ENCODE peak calls at places on chromosome 3, in six cellular contexts. One of them, this sample, is unnamed.

GRCh38 chr3:32835049-32835371 is 17.2 kb downstream of the TRIM71 start:
- DNase-seq in iPS DF 6.9: no peak
- DNase-seq in endodermal cell: no peak
- DNase-seq in PC-3: no peak
- DNase-seq in psoas muscle: no peak
- DNase-seq in WERI-Rb-1: no peak
- DNase-seq in this sample: no peak

GRCh38 chr3:154584041-154584440 is 154.1 kb upstream of the GPR149 start:
- DNase-seq in iPS DF 6.9: peak; percentile 9
- DNase-seq in PC-3: peak; percentile 7
- DNase-seq in WERI-Rb-1: no peak
- DNase-seq in endodermal cell: peak; percentile 54
- DNase-seq in psoas muscle: no peak
- DNase-seq in this sample: no peak

GRCh38 chr3:46059432-46059831 is 32.1 kb upstream of the XCR1 start:
- DNase-seq in WERI-Rb-1: no peak
- DNase-seq in psoas muscle: no peak
- DNase-seq in PC-3: no peak
- DNase-seq in iPS DF 6.9: no peak
- DNase-seq in endodermal cell: no peak
- DNase-seq in this sample: no peak

GRCh38 chr3:67044295-67044694 is 46.2 kb downstream of the KBTBD8 start:
- DNase-seq in endodermal cell: no peak
- DNase-seq in PC-3: no peak
- DNase-seq in psoas muscle: no peak
- DNase-seq in WERI-Rb-1: no peak
- DNase-seq in iPS DF 6.9: no peak
- DNase-seq in this sample: no peak

GRCh38 chr3:105868450-105868744 is 415 bp downstream of the CBLB start:
- DNase-seq in PC-3: peak; percentile 49
- DNase-seq in iPS DF 6.9: no peak
- DNase-seq in WERI-Rb-1: peak; percentile 64
- DNase-seq in endodermal cell: peak; percentile 85
- DNase-seq in psoas muscle: peak; percentile 53
- DNase-seq in this sample: peak; percentile 42

GRCh38 chr3:152421162-152421561 is 152.4 kb downstream of the MBNL1 start:
- DNase-seq in psoas muscle: no peak
- DNase-seq in endodermal cell: no peak
- DNase-seq in PC-3: no peak
- DNase-seq in iPS DF 6.9: no peak
- DNase-seq in WERI-Rb-1: no peak
- DNase-seq in this sample: no peak

GRCh38 chr3:16496408-16497222 is 16.9 kb downstream of the RFTN1 start:
- DNase-seq in PC-3: peak; percentile 87
- DNase-seq in iPS DF 6.9: no peak
- DNase-seq in endodermal cell: no peak
- DNase-seq in WERI-Rb-1: no peak
- DNase-seq in psoas muscle: no peak
- DNase-seq in this sample: no peak

GRCh38 chr3:152128356-152128755 is 140.4 kb upstream of the MBNL1 start:
- DNase-seq in psoas muscle: no peak
- DNase-seq in WERI-Rb-1: no peak
- DNase-seq in PC-3: no peak
- DNase-seq in endodermal cell: no peak
- DNase-seq in iPS DF 6.9: no peak
- DNase-seq in this sample: no peak

DNA sequence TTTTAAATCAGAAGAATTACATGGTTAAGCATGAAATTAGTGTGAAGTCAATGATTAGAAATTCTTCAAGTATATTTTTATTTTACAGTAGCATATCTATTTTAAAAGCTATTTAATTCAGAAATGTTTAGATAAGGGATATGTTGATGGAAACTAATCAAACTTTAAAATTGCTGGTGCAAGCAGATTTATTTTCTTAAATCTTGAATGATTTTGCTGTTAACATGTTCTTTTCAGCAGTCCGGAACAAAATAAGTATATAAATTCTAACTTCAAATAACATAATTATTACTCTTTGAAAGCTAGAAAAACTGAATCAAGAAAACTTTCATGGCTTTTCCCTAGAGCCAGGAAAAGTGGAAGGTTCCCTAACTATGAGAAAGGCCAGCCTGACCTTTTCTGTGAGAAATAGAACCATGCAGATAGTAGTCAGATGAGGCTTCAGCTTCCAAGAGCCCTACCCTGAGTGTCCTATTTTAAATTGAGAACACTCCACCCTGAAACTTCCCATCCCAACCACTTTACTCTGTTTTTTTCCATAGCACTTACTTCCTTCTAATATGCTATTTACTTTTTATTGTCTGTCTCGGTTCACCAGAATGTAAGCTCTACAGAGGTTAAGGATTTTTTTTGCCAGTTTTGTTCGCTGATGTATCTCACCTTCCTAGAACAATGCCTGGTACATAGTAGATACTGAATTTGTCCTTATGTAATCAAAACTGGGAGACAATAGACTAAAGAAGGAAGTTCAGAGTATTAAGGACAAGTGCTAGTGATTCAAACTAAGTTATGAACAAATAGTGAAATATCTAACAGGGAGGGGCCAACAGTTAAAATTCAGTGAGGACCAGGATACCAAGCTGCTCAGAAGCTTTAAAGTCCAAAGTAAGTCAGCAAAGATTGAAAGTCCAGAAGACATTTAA is 66.8 kb downstream of the CD200R1L start:
- DNase-seq in psoas muscle: no peak
- DNase-seq in iPS DF 6.9: no peak
- DNase-seq in endodermal cell: no peak
- DNase-seq in PC-3: no peak
- DNase-seq in WERI-Rb-1: no peak
- DNase-seq in this sample: no peak
- H3K27ac ChIP-seq in psoas muscle: no peak overlapping the region
- H3K27ac ChIP-seq in iPS DF 6.9: no peak overlapping the region
- H3K27ac ChIP-seq in endodermal cell: no peak overlapping the region
- H3K27ac ChIP-seq in PC-3: no peak overlapping the region
- H3K27ac ChIP-seq in WERI-Rb-1: no peak overlapping the region
- H3K27ac ChIP-seq in this sample: peak overlapping the region; percentile 91

GRCh38 chr3:28544236-28544635 is 195.6 kb upstream of the AZI2 start:
- DNase-seq in WERI-Rb-1: no peak
- DNase-seq in PC-3: no peak
- DNase-seq in iPS DF 6.9: no peak
- DNase-seq in endodermal cell: no peak
- DNase-seq in psoas muscle: no peak
- DNase-seq in this sample: no peak
- H3K27ac ChIP-seq in WERI-Rb-1: no peak overlapping the region
- H3K27ac ChIP-seq in PC-3: no peak overlapping the region
- H3K27ac ChIP-seq in iPS DF 6.9: no peak overlapping the region
- H3K27ac ChIP-seq in endodermal cell: no peak overlapping the region
- H3K27ac ChIP-seq in psoas muscle: no peak overlapping the region
- H3K27ac ChIP-seq in this sample: no peak overlapping the region

GRCh38 chr3:57411715-57412114 is 119.2 kb upstream of the ASB14 start:
- DNase-seq in WERI-Rb-1: no peak
- DNase-seq in endodermal cell: no peak
- DNase-seq in PC-3: no peak
- DNase-seq in psoas muscle: no peak
- DNase-seq in iPS DF 6.9: no peak
- DNase-seq in this sample: no peak
- H3K27ac ChIP-seq in WERI-Rb-1: no peak overlapping the region
- H3K27ac ChIP-seq in endodermal cell: no peak overlapping the region
- H3K27ac ChIP-seq in PC-3: no peak overlapping the region
- H3K27ac ChIP-seq in psoas muscle: no peak overlapping the region
- H3K27ac ChIP-seq in iPS DF 6.9: no peak overlapping the region
- H3K27ac ChIP-seq in this sample: no peak overlapping the region

DNA sequence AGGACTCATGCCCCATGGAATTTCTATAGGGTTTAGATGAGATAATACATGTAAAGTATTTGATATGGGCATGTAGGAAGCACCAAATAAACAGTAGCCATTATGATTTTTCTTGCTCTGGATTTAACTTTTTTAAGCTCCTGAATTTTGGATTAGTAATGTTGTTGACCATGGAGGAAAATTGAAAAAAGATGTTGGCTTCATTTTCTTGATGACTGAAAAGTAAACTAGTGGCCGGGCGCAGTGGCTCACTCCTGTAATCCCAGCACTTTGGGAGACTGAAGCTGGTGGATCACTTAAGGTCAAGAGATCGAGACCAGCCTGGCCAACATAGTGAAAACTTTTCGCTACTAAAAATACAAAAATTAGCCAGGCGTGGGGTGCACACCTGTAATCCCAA is 120.3 kb downstream of the PTPRG start:
- DNase-seq in WERI-Rb-1: no peak
- DNase-seq in PC-3: no peak
- DNase-seq in iPS DF 6.9: no peak
- DNase-seq in endodermal cell: peak; percentile 29
- DNase-seq in psoas muscle: no peak
- DNase-seq in this sample: no peak
- H3K27ac ChIP-seq in WERI-Rb-1: peak overlapping the region; percentile 46
- H3K27ac ChIP-seq in PC-3: no peak overlapping the region
- H3K27ac ChIP-seq in iPS DF 6.9: no peak overlapping the region
- H3K27ac ChIP-seq in endodermal cell: no peak overlapping the region
- H3K27ac ChIP-seq in psoas muscle: no peak overlapping the region
- H3K27ac ChIP-seq in this sample: no peak overlapping the region

GRCh38 chr3:128803307-128803706 is 76.1 kb upstream of the ACAD9 start:
- DNase-seq in PC-3: no peak
- DNase-seq in iPS DF 6.9: no peak
- DNase-seq in psoas muscle: no peak
- DNase-seq in WERI-Rb-1: no peak
- DNase-seq in endodermal cell: no peak
- DNase-seq in this sample: no peak
- H3K27ac ChIP-seq in PC-3: no peak overlapping the region
- H3K27ac ChIP-seq in iPS DF 6.9: no peak overlapping the region
- H3K27ac ChIP-seq in psoas muscle: peak overlapping the region; percentile 90
- H3K27ac ChIP-seq in WERI-Rb-1: no peak overlapping the region
- H3K27ac ChIP-seq in endodermal cell: no peak overlapping the region
- H3K27ac ChIP-seq in this sample: no peak overlapping the region

DNA sequence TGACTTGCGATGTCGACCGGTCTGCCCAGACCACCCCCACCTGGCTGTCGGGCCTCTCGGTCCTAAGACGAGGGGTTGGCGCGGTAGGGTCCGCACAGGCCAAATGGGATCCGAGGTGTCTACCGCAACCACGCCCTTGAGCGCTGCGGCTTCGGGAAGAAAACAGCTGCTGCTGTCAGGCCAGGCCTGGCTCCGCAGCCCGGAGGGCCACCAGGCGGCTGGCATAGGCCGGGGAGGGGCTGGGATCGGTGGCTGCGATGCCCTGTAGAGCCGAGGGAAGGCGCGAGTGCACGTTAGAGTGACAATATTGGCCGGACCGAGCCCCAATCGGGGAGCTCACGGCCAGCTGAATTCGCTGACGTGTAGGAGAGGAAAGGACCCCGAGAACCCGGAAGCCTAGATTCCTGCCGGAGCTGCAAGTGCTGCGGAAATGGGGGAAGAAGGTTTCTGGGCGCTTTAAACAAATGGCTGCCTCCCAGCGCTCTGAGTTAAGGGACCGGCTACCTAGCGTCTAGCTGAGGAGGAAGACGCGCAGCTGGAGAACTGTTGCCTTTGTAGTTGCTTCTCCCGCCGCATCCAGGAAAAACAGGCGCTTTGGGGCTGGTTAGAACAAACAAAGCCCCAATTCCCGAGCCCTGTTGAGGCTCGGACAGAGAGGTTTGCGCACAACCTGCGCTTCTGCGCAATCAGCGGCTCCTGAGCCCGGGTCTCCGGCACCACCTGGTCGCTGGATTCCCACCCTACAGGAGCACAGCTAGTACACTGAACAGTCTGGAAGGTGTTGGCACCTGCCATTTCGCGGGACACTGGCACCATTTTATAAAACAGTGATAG is 14.0 kb downstream of the ZIC4 start:
- DNase-seq in endodermal cell: peak; percentile 95
- DNase-seq in WERI-Rb-1: peak; percentile 94
- DNase-seq in PC-3: no peak
- DNase-seq in psoas muscle: peak; percentile 70
- DNase-seq in iPS DF 6.9: no peak
- DNase-seq in this sample: peak; percentile 73
- H3K27ac ChIP-seq in endodermal cell: peak overlapping the region; percentile 88
- H3K27ac ChIP-seq in WERI-Rb-1: peak overlapping the region; percentile 94
- H3K27ac ChIP-seq in PC-3: no peak overlapping the region
- H3K27ac ChIP-seq in psoas muscle: peak overlapping the region; percentile 72
- H3K27ac ChIP-seq in iPS DF 6.9: no peak overlapping the region
- H3K27ac ChIP-seq in this sample: peak overlapping the region; percentile 58

GRCh38 chr3:184316792-184317191 is 2.4 kb downstream of the EIF4G1 start:
- DNase-seq in WERI-Rb-1: no peak
- DNase-seq in iPS DF 6.9: no peak
- DNase-seq in psoas muscle: no peak
- DNase-seq in endodermal cell: no peak
- DNase-seq in PC-3: no peak
- DNase-seq in this sample: no peak

GRCh38 chr3:184314700-184315505 is 497 bp downstream of the EIF4G1 start:
- DNase-seq in PC-3: peak; percentile 61
- DNase-seq in endodermal cell: peak; percentile 78
- DNase-seq in WERI-Rb-1: peak; percentile 52
- DNase-seq in iPS DF 6.9: no peak
- DNase-seq in psoas muscle: peak; percentile 92
- DNase-seq in this sample: peak; percentile 47

GRCh38 chr3:184315871-184316661 is 1.7 kb downstream of the EIF4G1 start:
- DNase-seq in endodermal cell: no peak
- DNase-seq in iPS DF 6.9: no peak
- DNase-seq in WERI-Rb-1: no peak
- DNase-seq in PC-3: peak; percentile 32
- DNase-seq in psoas muscle: no peak
- DNase-seq in this sample: no peak

GRCh38 chr3:184314363-184314699 is at the start of gene EIF4G1:
- DNase-seq in WERI-Rb-1: peak; percentile 95
- DNase-seq in iPS DF 6.9: no peak
- DNase-seq in PC-3: peak; percentile 95
- DNase-seq in endodermal cell: peak; percentile 96
- DNase-seq in psoas muscle: peak; percentile 95
- DNase-seq in this sample: peak; percentile 87

GRCh38 chr3:184315506-184315867 is 1.1 kb downstream of the EIF4G1 start:
- DNase-seq in iPS DF 6.9: no peak
- DNase-seq in WERI-Rb-1: no peak
- DNase-seq in PC-3: no peak
- DNase-seq in endodermal cell: no peak
- DNase-seq in psoas muscle: no peak
- DNase-seq in this sample: no peak
- H3K27ac ChIP-seq in iPS DF 6.9: no peak overlapping the region
- H3K27ac ChIP-seq in WERI-Rb-1: peak overlapping the region; percentile 93
- H3K27ac ChIP-seq in PC-3: peak overlapping the region; percentile 90
- H3K27ac ChIP-seq in endodermal cell: peak overlapping the region; percentile 80
- H3K27ac ChIP-seq in psoas muscle: peak overlapping the region; percentile 96
- H3K27ac ChIP-seq in this sample: peak overlapping the region; percentile 95